ENCODE peak calls at places on chromosomes 16 and 17, in eight cellular contexts. One of them, this sample, is unnamed.

GRCh38 chr16:67164599-67165061 is at the start of gene HSF4:
- DNase-seq in ovary: peak; percentile 71
- DNase-seq in NCI-H2029 treated with DMSO at 0.1 percent for 48 hours: no peak
- DNase-seq in COR-L47: no peak
- DNase-seq in A172: no peak
- DNase-seq in occipital lobe: peak; percentile 53
- DNase-seq in SHP77: no peak
- DNase-seq in NCI-H460: peak; percentile 74
- DNase-seq in this sample: peak; percentile 90

GRCh38 chr17:39125143-39125875 is 26.1 kb downstream of the PLXDC1 start:
- DNase-seq in ovary: no peak
- DNase-seq in NCI-H2029 treated with DMSO at 0.1 percent for 48 hours: no peak
- DNase-seq in COR-L47: no peak
- DNase-seq in A172: no peak
- DNase-seq in occipital lobe: no peak
- DNase-seq in SHP77: no peak
- DNase-seq in NCI-H460: no peak
- DNase-seq in this sample: no peak

GRCh38 chr17:63718981-63719380 is 19.1 kb upstream of the LIMD2 start:
- DNase-seq in ovary: no peak
- DNase-seq in NCI-H2029 treated with DMSO at 0.1 percent for 48 hours: no peak
- DNase-seq in COR-L47: no peak
- DNase-seq in A172: no peak
- DNase-seq in occipital lobe: no peak
- DNase-seq in SHP77: no peak
- DNase-seq in NCI-H460: no peak
- DNase-seq in this sample: no peak

GRCh38 chr16:66720766-66721165 is 24.2 kb upstream of the CMTM4 start:
- DNase-seq in ovary: no peak
- DNase-seq in NCI-H2029 treated with DMSO at 0.1 percent for 48 hours: no peak
- DNase-seq in COR-L47: no peak
- DNase-seq in A172: no peak
- DNase-seq in occipital lobe: no peak
- DNase-seq in SHP77: no peak
- DNase-seq in NCI-H460: no peak
- DNase-seq in this sample: no peak

GRCh38 chr17:10790491-10791401 is 13.2 kb downstream of the TMEM238L start:
- DNase-seq in ovary: peak; percentile 49
- DNase-seq in NCI-H2029 treated with DMSO at 0.1 percent for 48 hours: no peak
- DNase-seq in COR-L47: no peak
- DNase-seq in A172: no peak
- DNase-seq in occipital lobe: no peak
- DNase-seq in SHP77: no peak
- DNase-seq in NCI-H460: no peak
- DNase-seq in this sample: no peak

GRCh38 chr16:86772671-86773338 is 194.5 kb downstream of the FOXL1 start:
- DNase-seq in ovary: no peak
- DNase-seq in NCI-H2029 treated with DMSO at 0.1 percent for 48 hours: no peak
- DNase-seq in COR-L47: no peak
- DNase-seq in A172: peak; percentile 98
- DNase-seq in occipital lobe: no peak
- DNase-seq in SHP77: no peak
- DNase-seq in NCI-H460: no peak
- DNase-seq in this sample: no peak

GRCh38 chr16:67425581-67425980 is 5.3 kb upstream of the HSD11B2 start:
- DNase-seq in ovary: no peak
- DNase-seq in NCI-H2029 treated with DMSO at 0.1 percent for 48 hours: no peak
- DNase-seq in COR-L47: no peak
- DNase-seq in A172: no peak
- DNase-seq in occipital lobe: no peak
- DNase-seq in SHP77: no peak
- DNase-seq in NCI-H460: no peak
- DNase-seq in this sample: no peak

GRCh38 chr16:26859086-26859485 is 207.6 kb upstream of the C16orf82 start:
- DNase-seq in ovary: no peak
- DNase-seq in NCI-H2029 treated with DMSO at 0.1 percent for 48 hours: no peak
- DNase-seq in COR-L47: no peak
- DNase-seq in A172: no peak
- DNase-seq in occipital lobe: no peak
- DNase-seq in SHP77: peak; percentile 17
- DNase-seq in NCI-H460: no peak
- DNase-seq in this sample: no peak

GRCh38 chr16:67158637-67159600 is 790 bp downstream of the TRADD start:
- DNase-seq in ovary: peak; percentile 59
- DNase-seq in NCI-H2029 treated with DMSO at 0.1 percent for 48 hours: no peak
- DNase-seq in COR-L47: no peak
- DNase-seq in A172: no peak
- DNase-seq in occipital lobe: no peak
- DNase-seq in SHP77: no peak
- DNase-seq in NCI-H460: no peak
- DNase-seq in this sample: peak; percentile 66

GRCh38 chr16:85761866-85762265 is 11.0 kb upstream of the C16orf74 start:
- DNase-seq in ovary: no peak
- DNase-seq in NCI-H2029 treated with DMSO at 0.1 percent for 48 hours: no peak
- DNase-seq in COR-L47: no peak
- DNase-seq in A172: no peak
- DNase-seq in occipital lobe: no peak
- DNase-seq in SHP77: no peak
- DNase-seq in NCI-H460: no peak
- DNase-seq in this sample: no peak

GRCh38 chr17:1232786-1233185 is 37.5 kb upstream of the BHLHA9 start:
- DNase-seq in ovary: no peak
- DNase-seq in NCI-H2029 treated with DMSO at 0.1 percent for 48 hours: no peak
- DNase-seq in COR-L47: no peak
- DNase-seq in A172: peak; percentile 31
- DNase-seq in occipital lobe: no peak
- DNase-seq in SHP77: no peak
- DNase-seq in NCI-H460: no peak
- DNase-seq in this sample: no peak

GRCh38 chr17:81991684-81992513 is 14.5 kb downstream of the ASPSCR1 start:
- DNase-seq in ovary: no peak
- DNase-seq in NCI-H2029 treated with DMSO at 0.1 percent for 48 hours: peak; percentile 76
- DNase-seq in COR-L47: no peak
- DNase-seq in A172: peak; percentile 86
- DNase-seq in occipital lobe: no peak
- DNase-seq in SHP77: peak; percentile 98
- DNase-seq in NCI-H460: peak; percentile 30
- DNase-seq in this sample: peak; percentile 89

GRCh38 chr17:6894206-6894528 is 62.6 kb upstream of the TEKT1 start:
- DNase-seq in ovary: no peak
- DNase-seq in NCI-H2029 treated with DMSO at 0.1 percent for 48 hours: no peak
- DNase-seq in COR-L47: no peak
- DNase-seq in A172: no peak
- DNase-seq in occipital lobe: no peak
- DNase-seq in SHP77: no peak
- DNase-seq in NCI-H460: no peak
- DNase-seq in this sample: no peak

GRCh38 chr17:4738136-4739121 is 1.2 kb upstream of the ZMYND15 start:
- DNase-seq in ovary: no peak
- DNase-seq in NCI-H2029 treated with DMSO at 0.1 percent for 48 hours: no peak
- DNase-seq in COR-L47: no peak
- DNase-seq in A172: no peak
- DNase-seq in occipital lobe: no peak
- DNase-seq in SHP77: no peak
- DNase-seq in NCI-H460: no peak
- DNase-seq in this sample: no peak

GRCh38 chr16:17273142-17273561 is 197.6 kb downstream of the XYLT1 start:
- DNase-seq in ovary: no peak
- DNase-seq in NCI-H2029 treated with DMSO at 0.1 percent for 48 hours: no peak
- DNase-seq in COR-L47: no peak
- DNase-seq in A172: peak; percentile 14
- DNase-seq in occipital lobe: no peak
- DNase-seq in SHP77: no peak
- DNase-seq in NCI-H460: peak; percentile 88
- DNase-seq in this sample: no peak

GRCh38 chr17:80652751-80653330 is 108.2 kb downstream of the RPTOR start:
- DNase-seq in ovary: no peak
- DNase-seq in NCI-H2029 treated with DMSO at 0.1 percent for 48 hours: no peak
- DNase-seq in COR-L47: no peak
- DNase-seq in A172: no peak
- DNase-seq in occipital lobe: no peak
- DNase-seq in SHP77: no peak
- DNase-seq in NCI-H460: no peak
- DNase-seq in this sample: no peak

GRCh38 chr16:85843471-85844168 is 44.1 kb downstream of the COX4I1 start:
- DNase-seq in ovary: no peak
- DNase-seq in NCI-H2029 treated with DMSO at 0.1 percent for 48 hours: no peak
- DNase-seq in COR-L47: no peak
- DNase-seq in A172: no peak
- DNase-seq in occipital lobe: no peak
- DNase-seq in SHP77: no peak
- DNase-seq in NCI-H460: no peak
- DNase-seq in this sample: no peak

GRCh38 chr17:7330099-7331015 is 1.2 kb upstream of the NEURL4 start:
- DNase-seq in ovary: peak; percentile 81
- DNase-seq in NCI-H2029 treated with DMSO at 0.1 percent for 48 hours: peak; percentile 18
- DNase-seq in COR-L47: peak; percentile 35
- DNase-seq in A172: peak; percentile 81
- DNase-seq in occipital lobe: peak; percentile 67
- DNase-seq in SHP77: peak; percentile 77
- DNase-seq in NCI-H460: peak; percentile 82
- DNase-seq in this sample: peak; percentile 82

GRCh38 chr17:35051579-35052239 is 11.8 kb downstream of the RFFL start:
- DNase-seq in ovary: no peak
- DNase-seq in NCI-H2029 treated with DMSO at 0.1 percent for 48 hours: no peak
- DNase-seq in COR-L47: no peak
- DNase-seq in A172: no peak
- DNase-seq in occipital lobe: no peak
- DNase-seq in SHP77: no peak
- DNase-seq in NCI-H460: no peak
- DNase-seq in this sample: no peak